ENCODE peak calls at places on chromosomes 6 and 20, in five cellular contexts. One of them, this sample, is unnamed.

GRCh38 chr6:133411757-133412156 is 170.6 kb downstream of the EYA4 start:
- DNase-seq in upper lobe of right lung: no peak
- DNase-seq in AG04450: no peak
- DNase-seq in lung: no peak
- DNase-seq in fibroblast of lung: no peak
- DNase-seq in this sample: no peak

GRCh38 chr20:4740774-4741431 is 19.2 kb downstream of the PRND start:
- DNase-seq in upper lobe of right lung: no peak
- DNase-seq in AG04450: no peak
- DNase-seq in lung: no peak
- DNase-seq in fibroblast of lung: peak
- DNase-seq in this sample: no peak

GRCh38 chr6:35489995-35490791 is 6.7 kb downstream of the TEAD3 start:
- DNase-seq in upper lobe of right lung: peak
- DNase-seq in AG04450: peak
- DNase-seq in lung: no peak
- DNase-seq in fibroblast of lung: peak
- DNase-seq in this sample: peak

GRCh38 chr20:31966991-31967655 is 828 bp upstream of the XKR7 start:
- DNase-seq in upper lobe of right lung: no peak
- DNase-seq in AG04450: no peak
- DNase-seq in lung: no peak
- DNase-seq in fibroblast of lung: no peak
- DNase-seq in this sample: no peak

GRCh38 chr6:150749091-150749670 is 116.3 kb upstream of the MTHFD1L start:
- DNase-seq in upper lobe of right lung: no peak
- DNase-seq in AG04450: no peak
- DNase-seq in lung: no peak
- DNase-seq in fibroblast of lung: no peak
- DNase-seq in this sample: no peak

GRCh38 chr6:81511423-81511822 is 241.1 kb downstream of the TENT5A start:
- DNase-seq in upper lobe of right lung: no peak
- DNase-seq in AG04450: no peak
- DNase-seq in lung: no peak
- DNase-seq in fibroblast of lung: no peak
- DNase-seq in this sample: no peak

GRCh38 chr6:28107506-28107905 is 16.9 kb upstream of the ZSCAN16 start:
- DNase-seq in upper lobe of right lung: no peak
- DNase-seq in AG04450: no peak
- DNase-seq in lung: no peak
- DNase-seq in fibroblast of lung: no peak
- DNase-seq in this sample: no peak

GRCh38 chr6:34148864-34149810 is 3.2 kb upstream of the GRM4 start:
- DNase-seq in upper lobe of right lung: peak
- DNase-seq in AG04450: no peak
- DNase-seq in lung: no peak
- DNase-seq in fibroblast of lung: no peak
- DNase-seq in this sample: no peak

GRCh38 chr20:14860410-14860814 is 523.0 kb upstream of the FLRT3 start:
- DNase-seq in upper lobe of right lung: no peak
- DNase-seq in AG04450: no peak
- DNase-seq in lung: no peak
- DNase-seq in fibroblast of lung: no peak
- DNase-seq in this sample: no peak

GRCh38 chr20:34089655-34090324 is 22.3 kb downstream of the EIF2S2 start:
- DNase-seq in upper lobe of right lung: no peak
- DNase-seq in AG04450: no peak
- DNase-seq in lung: no peak
- DNase-seq in fibroblast of lung: no peak
- DNase-seq in this sample: no peak

GRCh38 chr20:3461191-3461874 is 9.5 kb upstream of the ATRN start:
- DNase-seq in upper lobe of right lung: no peak
- DNase-seq in AG04450: no peak
- DNase-seq in lung: no peak
- DNase-seq in fibroblast of lung: no peak
- DNase-seq in this sample: no peak

GRCh38 chr6:169702640-169703246 is 817 bp downstream of the C6orf120 start:
- DNase-seq in upper lobe of right lung: peak
- DNase-seq in AG04450: no peak
- DNase-seq in lung: peak
- DNase-seq in fibroblast of lung: no peak
- DNase-seq in this sample: no peak

GRCh38 chr20:44552950-44553908 is 29.1 kb upstream of the PKIG start:
- DNase-seq in upper lobe of right lung: no peak
- DNase-seq in AG04450: peak
- DNase-seq in lung: peak
- DNase-seq in fibroblast of lung: peak
- DNase-seq in this sample: no peak

GRCh38 chr20:44702776-44703175 is 12.4 kb upstream of the CCN5 start:
- DNase-seq in upper lobe of right lung: peak
- DNase-seq in AG04450: peak
- DNase-seq in lung: peak
- DNase-seq in fibroblast of lung: peak
- DNase-seq in this sample: peak

GRCh38 chr6:152329640-152330202 is 307.4 kb downstream of the SYNE1 start:
- DNase-seq in upper lobe of right lung: no peak
- DNase-seq in AG04450: no peak
- DNase-seq in lung: no peak
- DNase-seq in fibroblast of lung: no peak
- DNase-seq in this sample: no peak

GRCh38 chr6:167684276-167685104 is 142.2 kb upstream of the AFDN start:
- DNase-seq in upper lobe of right lung: peak
- DNase-seq in AG04450: no peak
- DNase-seq in lung: no peak
- DNase-seq in fibroblast of lung: no peak
- DNase-seq in this sample: no peak

GRCh38 chr6:47897233-47897632 is 115.4 kb downstream of the OPN5 start:
- DNase-seq in upper lobe of right lung: no peak
- DNase-seq in AG04450: no peak
- DNase-seq in lung: no peak
- DNase-seq in fibroblast of lung: peak
- DNase-seq in this sample: no peak

GRCh38 chr6:30615219-30615957 is 1.7 kb downstream of the PPP1R10 start:
- DNase-seq in upper lobe of right lung: no peak
- DNase-seq in AG04450: peak
- DNase-seq in lung: peak
- DNase-seq in fibroblast of lung: peak
- DNase-seq in this sample: no peak

GRCh38 chr20:47956261-47956995 is 171.1 kb upstream of the SULF2 start:
- DNase-seq in upper lobe of right lung: no peak
- DNase-seq in AG04450: no peak
- DNase-seq in lung: no peak
- DNase-seq in fibroblast of lung: peak
- DNase-seq in this sample: no peak

GRCh38 chr6:112988748-112989147 is 641.6 kb downstream of the RFPL4B start:
- DNase-seq in upper lobe of right lung: no peak
- DNase-seq in AG04450: no peak
- DNase-seq in lung: no peak
- DNase-seq in fibroblast of lung: no peak
- DNase-seq in this sample: no peak

GRCh38 chr20:24957326-24957996 is 8.4 kb downstream of the CST7 start:
- DNase-seq in upper lobe of right lung: no peak
- DNase-seq in AG04450: no peak
- DNase-seq in lung: no peak
- DNase-seq in fibroblast of lung: no peak
- DNase-seq in this sample: peak

GRCh38 chr6:142631517-142632385 is 313.2 kb downstream of the HIVEP2 start:
- DNase-seq in upper lobe of right lung: no peak
- DNase-seq in AG04450: no peak
- DNase-seq in lung: no peak
- DNase-seq in fibroblast of lung: peak
- DNase-seq in this sample: no peak

GRCh38 chr6:4084444-4085328 is 5.7 kb upstream of the FAM217A start:
- DNase-seq in upper lobe of right lung: no peak
- DNase-seq in AG04450: no peak
- DNase-seq in lung: no peak
- DNase-seq in fibroblast of lung: no peak
- DNase-seq in this sample: no peak

GRCh38 chr20:24665196-24665595 is 195.8 kb downstream of the SYNDIG1 start:
- DNase-seq in upper lobe of right lung: no peak
- DNase-seq in AG04450: no peak
- DNase-seq in lung: no peak
- DNase-seq in fibroblast of lung: no peak
- DNase-seq in this sample: no peak

GRCh38 chr6:111530777-111531176 is 47.8 kb upstream of the REV3L start:
- DNase-seq in upper lobe of right lung: no peak
- DNase-seq in AG04450: no peak
- DNase-seq in lung: no peak
- DNase-seq in fibroblast of lung: no peak
- DNase-seq in this sample: no peak

DNA sequence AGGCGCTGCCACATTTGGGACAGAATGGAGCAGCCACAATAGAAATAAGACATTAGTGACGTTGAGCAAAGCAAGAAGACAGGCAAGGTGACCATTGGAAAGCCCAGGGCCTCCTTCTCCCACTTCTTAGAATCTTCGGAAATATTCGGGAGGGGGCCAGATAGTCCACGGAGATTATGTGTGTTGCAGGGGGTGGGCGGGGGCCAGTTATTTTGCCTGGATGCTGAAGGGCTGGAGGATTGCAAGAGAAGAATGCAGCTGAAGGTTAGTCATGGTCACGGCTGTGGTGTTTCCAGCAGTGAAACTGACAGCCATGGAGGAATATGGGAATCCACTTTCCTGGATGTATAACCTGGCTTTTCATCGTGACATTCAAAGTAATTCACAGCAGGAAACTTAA is 88.6 kb downstream of the CDH26 start:
- DNase-seq in upper lobe of right lung: no peak
- DNase-seq in AG04450: no peak
- DNase-seq in lung: no peak
- DNase-seq in fibroblast of lung: no peak
- DNase-seq in this sample: no peak
- TF ChIP-seq CTCF in upper lobe of right lung: no peak
- TF ChIP-seq CTCF in AG04450: no peak
- TF ChIP-seq CTCF in lung: no peak
- TF ChIP-seq CTCF in fibroblast of lung: no peak
- TF ChIP-seq CTCF in this sample: no peak

DNA sequence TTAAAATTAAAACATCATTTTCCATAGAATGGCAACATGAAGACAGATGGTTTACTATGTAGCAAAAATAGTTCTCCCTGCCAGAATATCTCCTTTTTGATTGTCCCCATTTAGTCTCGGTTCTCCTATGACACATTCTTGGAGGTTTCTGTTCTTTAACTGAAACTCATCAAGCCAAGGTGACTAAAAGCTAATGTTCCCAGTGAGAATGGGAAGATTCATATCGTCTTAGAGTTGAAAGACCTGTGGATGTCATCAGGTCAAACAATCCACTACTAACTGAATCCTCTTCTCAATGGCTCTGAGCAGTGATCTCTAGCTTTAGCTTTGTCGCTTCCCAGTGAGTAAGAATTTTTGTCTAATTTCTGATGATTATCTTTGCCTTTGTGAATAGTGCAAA is 1.3 kb upstream of the DOK5 start:
- DNase-seq in upper lobe of right lung: no peak
- DNase-seq in AG04450: no peak
- DNase-seq in lung: no peak
- DNase-seq in fibroblast of lung: no peak
- DNase-seq in this sample: no peak
- H3K27ac ChIP-seq in upper lobe of right lung: no peak
- H3K27ac ChIP-seq in AG04450: no peak
- H3K27ac ChIP-seq in lung: no peak
- H3K27ac ChIP-seq in fibroblast of lung: no peak
- H3K27ac ChIP-seq in this sample: peak

DNA sequence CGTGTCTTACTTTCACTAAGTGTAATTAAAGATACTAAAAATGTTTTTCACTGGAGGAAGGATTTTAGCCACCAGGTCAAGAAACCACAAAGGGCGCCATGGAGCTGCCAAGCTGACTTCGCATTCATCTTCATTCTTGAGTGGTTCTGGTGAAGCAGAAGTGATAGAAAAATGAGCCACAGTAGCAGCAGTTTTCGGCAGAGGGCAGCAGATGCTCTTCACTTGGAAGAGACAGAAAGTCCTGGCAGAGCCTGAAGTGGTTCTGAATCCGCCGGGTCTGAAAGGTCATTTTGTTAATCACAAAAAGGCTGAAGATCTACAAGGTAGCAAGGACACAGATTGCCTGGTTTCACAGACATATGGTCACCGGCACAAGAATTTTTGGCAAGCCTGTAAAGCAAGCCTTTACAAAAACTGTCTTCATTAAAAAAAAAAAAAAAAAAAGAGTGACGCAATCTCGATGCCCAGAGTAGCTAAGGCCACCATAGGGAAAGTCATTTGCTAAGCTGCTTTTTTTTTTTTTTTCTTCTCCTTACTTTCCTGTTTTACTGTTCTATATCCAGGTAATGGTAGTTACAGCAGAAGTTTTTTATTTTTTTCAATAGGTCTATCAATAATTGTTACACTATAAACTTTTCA is 345.1 kb upstream of the AGPAT4 start:
- DNase-seq in upper lobe of right lung: no peak
- DNase-seq in AG04450: no peak
- DNase-seq in lung: no peak
- DNase-seq in fibroblast of lung: peak
- DNase-seq in this sample: no peak
- TF ChIP-seq CTCF in upper lobe of right lung: peak
- TF ChIP-seq CTCF in AG04450: peak
- TF ChIP-seq CTCF in lung: no peak
- TF ChIP-seq CTCF in fibroblast of lung: peak
- TF ChIP-seq CTCF in this sample: peak

GRCh38 chr6:27062755-27063154 is 184.7 kb upstream of the PRSS16 start:
- DNase-seq in upper lobe of right lung: no peak
- DNase-seq in AG04450: no peak
- DNase-seq in lung: no peak
- DNase-seq in fibroblast of lung: no peak
- DNase-seq in this sample: no peak
- H3K27ac ChIP-seq in upper lobe of right lung: no peak
- H3K27ac ChIP-seq in AG04450: no peak
- H3K27ac ChIP-seq in lung: no peak
- H3K27ac ChIP-seq in fibroblast of lung: no peak
- H3K27ac ChIP-seq in this sample: no peak

GRCh38 chr6:227074-227782 is 65.1 kb upstream of the DUSP22 start:
- DNase-seq in upper lobe of right lung: peak
- DNase-seq in AG04450: no peak
- DNase-seq in lung: no peak
- DNase-seq in fibroblast of lung: no peak
- DNase-seq in this sample: peak
- TF ChIP-seq CTCF in upper lobe of right lung: peak
- TF ChIP-seq CTCF in AG04450: no peak
- TF ChIP-seq CTCF in lung: no peak
- TF ChIP-seq CTCF in fibroblast of lung: no peak
- TF ChIP-seq CTCF in this sample: no peak

DNA sequence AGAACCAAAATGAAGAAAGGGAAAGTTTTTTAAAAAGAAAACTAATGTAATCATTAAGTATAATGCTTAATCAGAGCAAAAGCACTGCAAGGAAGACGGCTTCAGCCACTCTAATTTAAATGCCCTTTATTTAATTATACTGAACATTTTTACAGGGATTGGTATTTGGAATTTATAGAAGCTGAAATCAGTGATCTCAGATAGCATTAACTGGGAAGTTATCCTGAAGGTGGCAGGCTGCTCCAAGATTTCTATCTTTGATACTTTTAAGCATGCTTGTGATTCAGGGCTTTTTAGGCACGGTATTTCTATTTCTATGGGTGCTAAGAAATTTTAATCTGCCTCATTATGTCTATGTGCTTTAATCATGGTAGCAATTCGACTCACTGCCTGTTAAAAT is 1.3 kb upstream of the NDUFAF4 start:
- DNase-seq in upper lobe of right lung: no peak
- DNase-seq in AG04450: peak
- DNase-seq in lung: no peak
- DNase-seq in fibroblast of lung: peak
- DNase-seq in this sample: no peak
- H3K27ac ChIP-seq in upper lobe of right lung: peak
- H3K27ac ChIP-seq in AG04450: no peak
- H3K27ac ChIP-seq in lung: peak
- H3K27ac ChIP-seq in fibroblast of lung: no peak
- H3K27ac ChIP-seq in this sample: peak

This sample was measured in right atrium auricular region.